ENCODE peak calls at places on chromosomes 7 and 10, in eight cellular contexts. V, T, E, Q, G, N, I and A are unnamed samples. For H3K36me3, the result is how much of the 10 kb centered on the place peaks cover.

GRCh38 chr10:15167411-15168295 is 840 bp downstream of the NMT2 start:
- DNase-seq in T (no peak), Q (peak), N (peak), I (peak), E (peak), V (peak), G (peak), A (peak)

GRCh38 chr10:92103376-92104084 is 180.0 kb downstream of the BTAF1 start:
- DNase-seq in N (no peak), I (no peak), G (no peak), E (no peak), Q (no peak), V (no peak), T (no peak), A (no peak)

GRCh38 chr10:77837248-77837924 is 89.2 kb downstream of the DLG5 start:
- DNase-seq in Q (peak), T (no peak), N (peak), E (no peak), I (no peak), V (no peak), G (peak), A (peak)

GRCh38 chr7:80634505-80634904 is 3.9 kb upstream of the CD36 start:
- DNase-seq in N (peak), V (no peak), Q (peak), T (peak), G (peak), E (no peak), I (no peak), A (no peak)

GRCh38 chr7:47195641-47196040 is 386.3 kb downstream of the TNS3 start:
- DNase-seq in N (no peak), T (no peak), G (no peak), I (no peak), Q (no peak), V (no peak), E (no peak), A (no peak)

GRCh38 chr10:91596821-91597396 is 36.0 kb downstream of the PPP1R3C start:
- DNase-seq in I (no peak), V (no peak), Q (peak), G (peak), E (no peak), T (no peak), N (no peak), A (no peak)

GRCh38 chr7:43513236-43513635 is 69.7 kb upstream of the STK17A start:
- DNase-seq in I (no peak), Q (no peak), G (no peak), E (no peak), V (no peak), T (no peak), N (no peak), A (no peak)

GRCh38 chr10:107814865-107815487 is 650.5 kb upstream of the SORCS1 start:
- DNase-seq in V (peak), T (no peak), G (peak), I (no peak), Q (peak), N (peak), E (no peak), A (peak)

GRCh38 chr7:19112290-19113000 is 5.0 kb downstream of the TWIST1 start:
- DNase-seq in I (no peak), E (no peak), V (no peak), N (no peak), G (peak), Q (no peak), T (no peak), A (no peak)

GRCh38 chr7:55164527-55164926 is 145.7 kb downstream of the EGFR start:
- DNase-seq in T (no peak), G (no peak), I (no peak), N (no peak), Q (no peak), V (no peak), E (no peak), A (no peak)

GRCh38 chr10:88949051-88949450 is 3.5 kb downstream of the ACTA2 start:
- DNase-seq in Q (no peak), V (no peak), E (no peak), G (no peak), N (no peak), I (no peak), T (no peak), A (no peak)
- H3K4me3 ChIP-seq in Q (no peak), V (peak), E (peak), G (no peak), N (no peak), I (peak), T (no peak), A (no peak)

GRCh38 chr7:36601596-36601995 is 122.7 kb downstream of the AOAH start:
- DNase-seq in I (no peak), T (no peak), E (no peak), N (no peak), V (no peak), Q (no peak), G (no peak), A (no peak)
- H3K36me3 ChIP-seq in I (under half), T (under half), E (under half), N (under half), V (under half), Q (under half), G (under half), A (under half)

DNA sequence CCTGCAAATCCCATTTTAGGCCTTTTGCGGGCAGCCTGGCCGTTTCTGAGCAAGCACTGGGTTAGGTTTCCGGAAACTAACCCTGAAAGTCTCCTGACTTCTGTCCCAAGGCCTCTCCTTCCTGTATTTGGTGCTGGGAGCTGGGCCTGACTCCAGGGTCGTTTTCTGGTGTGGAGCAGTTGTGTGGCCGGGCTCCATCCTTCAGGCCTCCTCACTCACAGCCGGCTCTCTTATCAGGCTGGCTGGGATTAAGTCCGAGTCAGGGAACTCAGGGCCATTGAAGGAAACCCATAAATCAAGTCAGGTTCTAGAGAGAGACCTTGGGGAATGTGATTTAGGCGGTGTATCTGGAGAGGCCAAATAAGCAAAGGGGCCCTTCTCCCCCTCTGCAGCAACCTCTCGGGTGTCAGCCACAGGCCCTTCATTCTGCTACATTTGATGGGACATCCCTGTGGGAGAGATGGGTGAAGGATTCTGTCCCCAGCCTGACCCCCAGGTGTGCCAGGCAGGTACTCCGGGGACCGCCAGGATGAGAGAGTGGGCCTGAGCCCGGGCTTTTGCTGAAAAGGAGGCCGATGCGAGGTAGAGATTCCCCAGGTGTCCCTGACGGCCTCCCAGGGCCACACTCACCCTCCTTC is 3.3 kb downstream of the GATA3 start:
- DNase-seq in V (no peak), G (peak), I (no peak), T (no peak), Q (peak), E (no peak), N (no peak), A (no peak)
- H3K4me3 ChIP-seq in V (no peak), G (no peak), I (peak), T (no peak), Q (peak), E (peak), N (no peak), A (no peak)

GRCh38 chr10:3109633-3110032 is 42.3 kb downstream of the PFKP start:
- DNase-seq in I (no peak), N (no peak), G (no peak), Q (no peak), V (no peak), E (peak), T (no peak), A (no peak)
- H3K36me3 ChIP-seq in I (half or more), N (under half), G (half or more), Q (under half), V (under half), E (half or more), T (under half), A (under half)

GRCh38 chr10:112953760-112954159 is 3.7 kb downstream of the TCF7L2 start:
- DNase-seq in G (peak), N (no peak), E (no peak), V (no peak), I (no peak), T (no peak), Q (no peak), A (no peak)
- H3K4me3 ChIP-seq in G (peak), N (peak), E (peak), V (peak), I (peak), T (peak), Q (peak), A (peak)

GRCh38 chr10:27537166-27537565 is 33.1 kb downstream of the RAB18 start:
- DNase-seq in G (no peak), V (no peak), T (no peak), E (no peak), I (no peak), Q (no peak), N (no peak), A (no peak)
- H3K36me3 ChIP-seq in G (under half), V (under half), T (under half), E (half or more), I (half or more), Q (under half), N (under half), A (under half)

GRCh38 chr10:35607475-35608316 is 2.6 kb downstream of the GJD4 start:
- DNase-seq in I (no peak), V (no peak), T (no peak), Q (no peak), G (no peak), E (no peak), N (no peak), A (no peak)
- H3K4me3 ChIP-seq in I (peak), V (peak), T (peak), Q (peak), G (peak), E (peak), N (peak), A (no peak)